ENCODE peak calls at places on chromosomes 3 and 15, in four cellular contexts. One of them, this sample, is unnamed.

GRCh38 chr15:98177950-98178848 is 217.7 kb downstream of the ARRDC4 start:
- DNase-seq in activated CD4-positive, alpha-beta T cell treated with anti-CD3 and anti-CD28 coated beads, Interleukin-2, amount 50 U/mL, for 24 hours: peak; percentile 22
- DNase-seq in AG10803: peak; percentile 75
- DNase-seq in NAMALWA: peak; percentile 87
- DNase-seq in this sample: peak; percentile 83

GRCh38 chr15:72778796-72779195 is 4.8 kb downstream of the ADPGK start:
- DNase-seq in activated CD4-positive, alpha-beta T cell treated with anti-CD3 and anti-CD28 coated beads, Interleukin-2, amount 50 U/mL, for 24 hours: no peak
- DNase-seq in AG10803: no peak
- DNase-seq in NAMALWA: no peak
- DNase-seq in this sample: no peak

GRCh38 chr3:34856577-34856976 is 782.7 kb upstream of the ARPP21 start:
- DNase-seq in activated CD4-positive, alpha-beta T cell treated with anti-CD3 and anti-CD28 coated beads, Interleukin-2, amount 50 U/mL, for 24 hours: no peak
- DNase-seq in AG10803: no peak
- DNase-seq in NAMALWA: no peak
- DNase-seq in this sample: no peak

GRCh38 chr3:20747736-20748135 is 561.7 kb upstream of the SGO1 start:
- DNase-seq in activated CD4-positive, alpha-beta T cell treated with anti-CD3 and anti-CD28 coated beads, Interleukin-2, amount 50 U/mL, for 24 hours: no peak
- DNase-seq in AG10803: peak; percentile 74
- DNase-seq in NAMALWA: no peak
- DNase-seq in this sample: peak; percentile 26

GRCh38 chr3:157370867-157371266 is 65.8 kb upstream of the PTX3 start:
- DNase-seq in activated CD4-positive, alpha-beta T cell treated with anti-CD3 and anti-CD28 coated beads, Interleukin-2, amount 50 U/mL, for 24 hours: no peak
- DNase-seq in AG10803: peak; percentile 52
- DNase-seq in NAMALWA: no peak
- DNase-seq in this sample: no peak

GRCh38 chr3:79490165-79491028 is 277.4 kb downstream of the ROBO1 start:
- DNase-seq in activated CD4-positive, alpha-beta T cell treated with anti-CD3 and anti-CD28 coated beads, Interleukin-2, amount 50 U/mL, for 24 hours: no peak
- DNase-seq in AG10803: peak; percentile 54
- DNase-seq in NAMALWA: no peak
- DNase-seq in this sample: peak; percentile 66

GRCh38 chr15:48645558-48646330 is at the start of gene FBN1:
- DNase-seq in activated CD4-positive, alpha-beta T cell treated with anti-CD3 and anti-CD28 coated beads, Interleukin-2, amount 50 U/mL, for 24 hours: no peak
- DNase-seq in AG10803: peak; percentile 94
- DNase-seq in NAMALWA: peak; percentile 73
- DNase-seq in this sample: peak; percentile 94

GRCh38 chr15:47551079-47551478 is 166.2 kb upstream of the SEMA6D start:
- DNase-seq in activated CD4-positive, alpha-beta T cell treated with anti-CD3 and anti-CD28 coated beads, Interleukin-2, amount 50 U/mL, for 24 hours: no peak
- DNase-seq in AG10803: no peak
- DNase-seq in NAMALWA: no peak
- DNase-seq in this sample: no peak

GRCh38 chr3:165643433-165643824 is 193.8 kb downstream of the BCHE start:
- DNase-seq in activated CD4-positive, alpha-beta T cell treated with anti-CD3 and anti-CD28 coated beads, Interleukin-2, amount 50 U/mL, for 24 hours: no peak
- DNase-seq in AG10803: peak; percentile 52
- DNase-seq in NAMALWA: no peak
- DNase-seq in this sample: peak; percentile 75

GRCh38 chr3:126982125-126982521 is 792 bp upstream of the PLXNA1 start:
- DNase-seq in activated CD4-positive, alpha-beta T cell treated with anti-CD3 and anti-CD28 coated beads, Interleukin-2, amount 50 U/mL, for 24 hours: peak; percentile 55
- DNase-seq in AG10803: peak; percentile 23
- DNase-seq in NAMALWA: peak; percentile 61
- DNase-seq in this sample: peak; percentile 67

GRCh38 chr15:66824374-66824773 is 122.3 kb downstream of the SMAD6 start:
- DNase-seq in activated CD4-positive, alpha-beta T cell treated with anti-CD3 and anti-CD28 coated beads, Interleukin-2, amount 50 U/mL, for 24 hours: no peak
- DNase-seq in AG10803: no peak
- DNase-seq in NAMALWA: no peak
- DNase-seq in this sample: no peak

GRCh38 chr3:177770821-177771220 is 573.5 kb upstream of the TBL1XR1 start:
- DNase-seq in activated CD4-positive, alpha-beta T cell treated with anti-CD3 and anti-CD28 coated beads, Interleukin-2, amount 50 U/mL, for 24 hours: no peak
- DNase-seq in AG10803: peak; percentile 76
- DNase-seq in NAMALWA: no peak
- DNase-seq in this sample: peak; percentile 82

This sample was measured in EL.